ENCODE peak calls at places on chromosomes 3 and 15, in five cellular contexts. One of them, this sample, is unnamed.

GRCh38 chr15:74725845-74726773 is 781 bp upstream of the CYP1A1 start:
- DNase-seq in IMR-90: no peak
- DNase-seq in stimulated activated CD8-positive, alpha-beta memory T cell treated with anti-CD3 and anti-CD28 coated beads, Interleukin-15, amount 100 ng/mL, for 1 hour: no peak
- DNase-seq in bronchial epithelial cell: no peak
- DNase-seq in activated gamma-delta T cell treated with Interleukin-2 at 50 U/mL for 16 hours: peak; percentile 55
- DNase-seq in this sample: no peak

GRCh38 chr3:169181666-169182065 is 481.8 kb downstream of the MECOM start:
- DNase-seq in IMR-90: no peak
- DNase-seq in stimulated activated CD8-positive, alpha-beta memory T cell treated with anti-CD3 and anti-CD28 coated beads, Interleukin-15, amount 100 ng/mL, for 1 hour: no peak
- DNase-seq in bronchial epithelial cell: no peak
- DNase-seq in activated gamma-delta T cell treated with Interleukin-2 at 50 U/mL for 16 hours: no peak
- DNase-seq in this sample: no peak

GRCh38 chr15:63312286-63312685 is 34.9 kb downstream of the APH1B start:
- DNase-seq in IMR-90: no peak
- DNase-seq in stimulated activated CD8-positive, alpha-beta memory T cell treated with anti-CD3 and anti-CD28 coated beads, Interleukin-15, amount 100 ng/mL, for 1 hour: no peak
- DNase-seq in bronchial epithelial cell: no peak
- DNase-seq in activated gamma-delta T cell treated with Interleukin-2 at 50 U/mL for 16 hours: no peak
- DNase-seq in this sample: no peak

GRCh38 chr15:101651753-101652097 is 456 bp downstream of the TM2D3 start:
- DNase-seq in IMR-90: no peak
- DNase-seq in stimulated activated CD8-positive, alpha-beta memory T cell treated with anti-CD3 and anti-CD28 coated beads, Interleukin-15, amount 100 ng/mL, for 1 hour: no peak
- DNase-seq in bronchial epithelial cell: no peak
- DNase-seq in activated gamma-delta T cell treated with Interleukin-2 at 50 U/mL for 16 hours: no peak
- DNase-seq in this sample: peak; percentile 36

GRCh38 chr3:108180214-108180613 is 42.0 kb downstream of the IFT57 start:
- DNase-seq in IMR-90: peak; percentile 79
- DNase-seq in stimulated activated CD8-positive, alpha-beta memory T cell treated with anti-CD3 and anti-CD28 coated beads, Interleukin-15, amount 100 ng/mL, for 1 hour: no peak
- DNase-seq in bronchial epithelial cell: peak; percentile 43
- DNase-seq in activated gamma-delta T cell treated with Interleukin-2 at 50 U/mL for 16 hours: no peak
- DNase-seq in this sample: peak; percentile 68

GRCh38 chr3:25820372-25820771 is 30.5 kb downstream of the OXSM start:
- DNase-seq in IMR-90: peak; percentile 99
- DNase-seq in stimulated activated CD8-positive, alpha-beta memory T cell treated with anti-CD3 and anti-CD28 coated beads, Interleukin-15, amount 100 ng/mL, for 1 hour: no peak
- DNase-seq in bronchial epithelial cell: peak; percentile 81
- DNase-seq in activated gamma-delta T cell treated with Interleukin-2 at 50 U/mL for 16 hours: no peak
- DNase-seq in this sample: peak; percentile 94

GRCh38 chr3:112027839-112028238 is 6.7 kb upstream of the TMPRSS7 start:
- DNase-seq in IMR-90: no peak
- DNase-seq in stimulated activated CD8-positive, alpha-beta memory T cell treated with anti-CD3 and anti-CD28 coated beads, Interleukin-15, amount 100 ng/mL, for 1 hour: no peak
- DNase-seq in bronchial epithelial cell: no peak
- DNase-seq in activated gamma-delta T cell treated with Interleukin-2 at 50 U/mL for 16 hours: no peak
- DNase-seq in this sample: no peak

GRCh38 chr3:155890671-155891190 is 20.3 kb downstream of the GMPS start:
- DNase-seq in IMR-90: peak; percentile 53
- DNase-seq in stimulated activated CD8-positive, alpha-beta memory T cell treated with anti-CD3 and anti-CD28 coated beads, Interleukin-15, amount 100 ng/mL, for 1 hour: no peak
- DNase-seq in bronchial epithelial cell: peak; percentile 9
- DNase-seq in activated gamma-delta T cell treated with Interleukin-2 at 50 U/mL for 16 hours: no peak
- DNase-seq in this sample: no peak

GRCh38 chr3:196016485-196016884 is 65.4 kb downstream of the TFRC start:
- DNase-seq in IMR-90: peak; percentile 83
- DNase-seq in stimulated activated CD8-positive, alpha-beta memory T cell treated with anti-CD3 and anti-CD28 coated beads, Interleukin-15, amount 100 ng/mL, for 1 hour: no peak
- DNase-seq in bronchial epithelial cell: peak; percentile 79
- DNase-seq in activated gamma-delta T cell treated with Interleukin-2 at 50 U/mL for 16 hours: no peak
- DNase-seq in this sample: peak; percentile 64

GRCh38 chr15:26983822-26984221 is 12.8 kb downstream of the GABRG3 start:
- DNase-seq in IMR-90: no peak
- DNase-seq in stimulated activated CD8-positive, alpha-beta memory T cell treated with anti-CD3 and anti-CD28 coated beads, Interleukin-15, amount 100 ng/mL, for 1 hour: no peak
- DNase-seq in bronchial epithelial cell: no peak
- DNase-seq in activated gamma-delta T cell treated with Interleukin-2 at 50 U/mL for 16 hours: no peak
- DNase-seq in this sample: no peak

GRCh38 chr3:187798531-187799520 is 53.6 kb upstream of the BCL6 start:
- DNase-seq in IMR-90: no peak
- DNase-seq in stimulated activated CD8-positive, alpha-beta memory T cell treated with anti-CD3 and anti-CD28 coated beads, Interleukin-15, amount 100 ng/mL, for 1 hour: no peak
- DNase-seq in bronchial epithelial cell: no peak
- DNase-seq in activated gamma-delta T cell treated with Interleukin-2 at 50 U/mL for 16 hours: peak; percentile 21
- DNase-seq in this sample: no peak

GRCh38 chr3:24683511-24684384 is 189.1 kb upstream of the THRB start:
- DNase-seq in IMR-90: peak; percentile 63
- DNase-seq in stimulated activated CD8-positive, alpha-beta memory T cell treated with anti-CD3 and anti-CD28 coated beads, Interleukin-15, amount 100 ng/mL, for 1 hour: no peak
- DNase-seq in bronchial epithelial cell: peak; percentile 62
- DNase-seq in activated gamma-delta T cell treated with Interleukin-2 at 50 U/mL for 16 hours: no peak
- DNase-seq in this sample: peak; percentile 66

GRCh38 chr3:122890077-122890484 is 95.2 kb downstream of the SLC49A4 start:
- DNase-seq in IMR-90: peak; percentile 42
- DNase-seq in stimulated activated CD8-positive, alpha-beta memory T cell treated with anti-CD3 and anti-CD28 coated beads, Interleukin-15, amount 100 ng/mL, for 1 hour: no peak
- DNase-seq in bronchial epithelial cell: peak; percentile 99
- DNase-seq in activated gamma-delta T cell treated with Interleukin-2 at 50 U/mL for 16 hours: no peak
- DNase-seq in this sample: peak; percentile 35

GRCh38 chr15:67792250-67792942 is 32.9 kb upstream of the SKOR1 start:
- DNase-seq in IMR-90: no peak
- DNase-seq in stimulated activated CD8-positive, alpha-beta memory T cell treated with anti-CD3 and anti-CD28 coated beads, Interleukin-15, amount 100 ng/mL, for 1 hour: no peak
- DNase-seq in bronchial epithelial cell: peak; percentile 8
- DNase-seq in activated gamma-delta T cell treated with Interleukin-2 at 50 U/mL for 16 hours: no peak
- DNase-seq in this sample: no peak

GRCh38 chr3:126100216-126100615 is 16.3 kb upstream of the SLC41A3 start:
- DNase-seq in IMR-90: no peak
- DNase-seq in stimulated activated CD8-positive, alpha-beta memory T cell treated with anti-CD3 and anti-CD28 coated beads, Interleukin-15, amount 100 ng/mL, for 1 hour: no peak
- DNase-seq in bronchial epithelial cell: no peak
- DNase-seq in activated gamma-delta T cell treated with Interleukin-2 at 50 U/mL for 16 hours: no peak
- DNase-seq in this sample: no peak

GRCh38 chr15:48530528-48530927 is 115.0 kb downstream of the FBN1 start:
- DNase-seq in IMR-90: no peak
- DNase-seq in stimulated activated CD8-positive, alpha-beta memory T cell treated with anti-CD3 and anti-CD28 coated beads, Interleukin-15, amount 100 ng/mL, for 1 hour: no peak
- DNase-seq in bronchial epithelial cell: no peak
- DNase-seq in activated gamma-delta T cell treated with Interleukin-2 at 50 U/mL for 16 hours: no peak
- DNase-seq in this sample: no peak

GRCh38 chr15:66698318-66698961 is 3.6 kb upstream of the SMAD6 start:
- DNase-seq in IMR-90: peak; percentile 56
- DNase-seq in stimulated activated CD8-positive, alpha-beta memory T cell treated with anti-CD3 and anti-CD28 coated beads, Interleukin-15, amount 100 ng/mL, for 1 hour: no peak
- DNase-seq in bronchial epithelial cell: peak; percentile 52
- DNase-seq in activated gamma-delta T cell treated with Interleukin-2 at 50 U/mL for 16 hours: no peak
- DNase-seq in this sample: peak; percentile 62

GRCh38 chr3:10352146-10352911 is 31.4 kb upstream of the SEC13 start:
- DNase-seq in IMR-90: peak; percentile 98
- DNase-seq in stimulated activated CD8-positive, alpha-beta memory T cell treated with anti-CD3 and anti-CD28 coated beads, Interleukin-15, amount 100 ng/mL, for 1 hour: no peak
- DNase-seq in bronchial epithelial cell: peak; percentile 30
- DNase-seq in activated gamma-delta T cell treated with Interleukin-2 at 50 U/mL for 16 hours: no peak
- DNase-seq in this sample: peak; percentile 97

GRCh38 chr15:66761723-66762595 is 59.9 kb downstream of the SMAD6 start:
- DNase-seq in IMR-90: no peak
- DNase-seq in stimulated activated CD8-positive, alpha-beta memory T cell treated with anti-CD3 and anti-CD28 coated beads, Interleukin-15, amount 100 ng/mL, for 1 hour: no peak
- DNase-seq in bronchial epithelial cell: peak; percentile 13
- DNase-seq in activated gamma-delta T cell treated with Interleukin-2 at 50 U/mL for 16 hours: no peak
- DNase-seq in this sample: peak; percentile 43

GRCh38 chr3:55165704-55166103 is 237.8 kb upstream of the LRTM1 start:
- DNase-seq in IMR-90: no peak
- DNase-seq in stimulated activated CD8-positive, alpha-beta memory T cell treated with anti-CD3 and anti-CD28 coated beads, Interleukin-15, amount 100 ng/mL, for 1 hour: no peak
- DNase-seq in bronchial epithelial cell: no peak
- DNase-seq in activated gamma-delta T cell treated with Interleukin-2 at 50 U/mL for 16 hours: no peak
- DNase-seq in this sample: no peak

GRCh38 chr3:47082519-47082918 is 81.4 kb downstream of the SETD2 start:
- DNase-seq in IMR-90: peak; percentile 89
- DNase-seq in stimulated activated CD8-positive, alpha-beta memory T cell treated with anti-CD3 and anti-CD28 coated beads, Interleukin-15, amount 100 ng/mL, for 1 hour: no peak
- DNase-seq in bronchial epithelial cell: peak; percentile 62
- DNase-seq in activated gamma-delta T cell treated with Interleukin-2 at 50 U/mL for 16 hours: no peak
- DNase-seq in this sample: peak; percentile 27

GRCh38 chr3:15557511-15557946 is 36.0 kb upstream of the COLQ start:
- DNase-seq in IMR-90: peak; percentile 75
- DNase-seq in stimulated activated CD8-positive, alpha-beta memory T cell treated with anti-CD3 and anti-CD28 coated beads, Interleukin-15, amount 100 ng/mL, for 1 hour: peak; percentile 5
- DNase-seq in bronchial epithelial cell: peak; percentile 92
- DNase-seq in activated gamma-delta T cell treated with Interleukin-2 at 50 U/mL for 16 hours: peak; percentile 48
- DNase-seq in this sample: peak; percentile 88

GRCh38 chr3:196643201-196643749 is 3.8 kb downstream of the NRROS start:
- DNase-seq in IMR-90: no peak
- DNase-seq in stimulated activated CD8-positive, alpha-beta memory T cell treated with anti-CD3 and anti-CD28 coated beads, Interleukin-15, amount 100 ng/mL, for 1 hour: no peak
- DNase-seq in bronchial epithelial cell: no peak
- DNase-seq in activated gamma-delta T cell treated with Interleukin-2 at 50 U/mL for 16 hours: peak; percentile 66
- DNase-seq in this sample: no peak

GRCh38 chr3:115248274-115248673 is 101.2 kb upstream of the ZBTB20 start:
- DNase-seq in IMR-90: peak; percentile 73
- DNase-seq in stimulated activated CD8-positive, alpha-beta memory T cell treated with anti-CD3 and anti-CD28 coated beads, Interleukin-15, amount 100 ng/mL, for 1 hour: no peak
- DNase-seq in bronchial epithelial cell: peak; percentile 74
- DNase-seq in activated gamma-delta T cell treated with Interleukin-2 at 50 U/mL for 16 hours: no peak
- DNase-seq in this sample: peak; percentile 39

GRCh38 chr3:22901684-22902083 is 301.4 kb upstream of the UBE2E2 start:
- DNase-seq in IMR-90: no peak
- DNase-seq in stimulated activated CD8-positive, alpha-beta memory T cell treated with anti-CD3 and anti-CD28 coated beads, Interleukin-15, amount 100 ng/mL, for 1 hour: no peak
- DNase-seq in bronchial epithelial cell: no peak
- DNase-seq in activated gamma-delta T cell treated with Interleukin-2 at 50 U/mL for 16 hours: no peak
- DNase-seq in this sample: no peak

GRCh38 chr15:67093146-67093874 is 27.9 kb downstream of the SMAD3 start:
- DNase-seq in IMR-90: no peak
- DNase-seq in stimulated activated CD8-positive, alpha-beta memory T cell treated with anti-CD3 and anti-CD28 coated beads, Interleukin-15, amount 100 ng/mL, for 1 hour: no peak
- DNase-seq in bronchial epithelial cell: no peak
- DNase-seq in activated gamma-delta T cell treated with Interleukin-2 at 50 U/mL for 16 hours: no peak
- DNase-seq in this sample: no peak

GRCh38 chr3:172918165-172918564 is 167.6 kb downstream of the ECT2 start:
- DNase-seq in IMR-90: peak; percentile 25
- DNase-seq in stimulated activated CD8-positive, alpha-beta memory T cell treated with anti-CD3 and anti-CD28 coated beads, Interleukin-15, amount 100 ng/mL, for 1 hour: no peak
- DNase-seq in bronchial epithelial cell: no peak
- DNase-seq in activated gamma-delta T cell treated with Interleukin-2 at 50 U/mL for 16 hours: no peak
- DNase-seq in this sample: peak; percentile 43

GRCh38 chr15:51425517-51426033 is 84.1 kb downstream of the GLDN start:
- DNase-seq in IMR-90: no peak
- DNase-seq in stimulated activated CD8-positive, alpha-beta memory T cell treated with anti-CD3 and anti-CD28 coated beads, Interleukin-15, amount 100 ng/mL, for 1 hour: no peak
- DNase-seq in bronchial epithelial cell: peak; percentile 20
- DNase-seq in activated gamma-delta T cell treated with Interleukin-2 at 50 U/mL for 16 hours: no peak
- DNase-seq in this sample: no peak

GRCh38 chr15:68431792-68432401 is at the start of gene ITGA11:
- DNase-seq in IMR-90: peak; percentile 34
- DNase-seq in stimulated activated CD8-positive, alpha-beta memory T cell treated with anti-CD3 and anti-CD28 coated beads, Interleukin-15, amount 100 ng/mL, for 1 hour: no peak
- DNase-seq in bronchial epithelial cell: peak; percentile 39
- DNase-seq in activated gamma-delta T cell treated with Interleukin-2 at 50 U/mL for 16 hours: no peak
- DNase-seq in this sample: peak; percentile 51

GRCh38 chr3:49769926-49770325 is 16.4 kb downstream of the IP6K1 start:
- DNase-seq in IMR-90: no peak
- DNase-seq in stimulated activated CD8-positive, alpha-beta memory T cell treated with anti-CD3 and anti-CD28 coated beads, Interleukin-15, amount 100 ng/mL, for 1 hour: no peak
- DNase-seq in bronchial epithelial cell: no peak
- DNase-seq in activated gamma-delta T cell treated with Interleukin-2 at 50 U/mL for 16 hours: no peak
- DNase-seq in this sample: no peak

GRCh38 chr3:7779331-7779730 is 722.3 kb upstream of the LMCD1 start:
- DNase-seq in IMR-90: no peak
- DNase-seq in stimulated activated CD8-positive, alpha-beta memory T cell treated with anti-CD3 and anti-CD28 coated beads, Interleukin-15, amount 100 ng/mL, for 1 hour: no peak
- DNase-seq in bronchial epithelial cell: peak; percentile 63
- DNase-seq in activated gamma-delta T cell treated with Interleukin-2 at 50 U/mL for 16 hours: no peak
- DNase-seq in this sample: peak; percentile 75

GRCh38 chr3:138686771-138687221 is 78.2 kb downstream of the FAIM start:
- DNase-seq in IMR-90: peak; percentile 89
- DNase-seq in stimulated activated CD8-positive, alpha-beta memory T cell treated with anti-CD3 and anti-CD28 coated beads, Interleukin-15, amount 100 ng/mL, for 1 hour: no peak
- DNase-seq in bronchial epithelial cell: peak; percentile 7
- DNase-seq in activated gamma-delta T cell treated with Interleukin-2 at 50 U/mL for 16 hours: no peak
- DNase-seq in this sample: peak; percentile 91

GRCh38 chr15:65650312-65651041 is 28.7 kb downstream of the SLC24A1 start:
- DNase-seq in IMR-90: no peak
- DNase-seq in stimulated activated CD8-positive, alpha-beta memory T cell treated with anti-CD3 and anti-CD28 coated beads, Interleukin-15, amount 100 ng/mL, for 1 hour: no peak
- DNase-seq in bronchial epithelial cell: no peak
- DNase-seq in activated gamma-delta T cell treated with Interleukin-2 at 50 U/mL for 16 hours: no peak
- DNase-seq in this sample: no peak

GRCh38 chr3:25021816-25022215 is 406.2 kb upstream of the RARB start:
- DNase-seq in IMR-90: peak; percentile 16
- DNase-seq in stimulated activated CD8-positive, alpha-beta memory T cell treated with anti-CD3 and anti-CD28 coated beads, Interleukin-15, amount 100 ng/mL, for 1 hour: no peak
- DNase-seq in bronchial epithelial cell: peak; percentile 49
- DNase-seq in activated gamma-delta T cell treated with Interleukin-2 at 50 U/mL for 16 hours: no peak
- DNase-seq in this sample: peak; percentile 63

GRCh38 chr3:171640520-171641412 is 169.5 kb downstream of the PLD1 start:
- DNase-seq in IMR-90: peak; percentile 56
- DNase-seq in stimulated activated CD8-positive, alpha-beta memory T cell treated with anti-CD3 and anti-CD28 coated beads, Interleukin-15, amount 100 ng/mL, for 1 hour: no peak
- DNase-seq in bronchial epithelial cell: peak; percentile 23
- DNase-seq in activated gamma-delta T cell treated with Interleukin-2 at 50 U/mL for 16 hours: no peak
- DNase-seq in this sample: peak; percentile 37

GRCh38 chr3:150132101-150132749 is 161.5 kb upstream of the PFN2 start:
- DNase-seq in IMR-90: no peak
- DNase-seq in stimulated activated CD8-positive, alpha-beta memory T cell treated with anti-CD3 and anti-CD28 coated beads, Interleukin-15, amount 100 ng/mL, for 1 hour: no peak
- DNase-seq in bronchial epithelial cell: peak; percentile 30
- DNase-seq in activated gamma-delta T cell treated with Interleukin-2 at 50 U/mL for 16 hours: no peak
- DNase-seq in this sample: peak; percentile 30

GRCh38 chr15:29925227-29926082 is 103.2 kb upstream of the TJP1 start:
- DNase-seq in IMR-90: peak; percentile 80
- DNase-seq in stimulated activated CD8-positive, alpha-beta memory T cell treated with anti-CD3 and anti-CD28 coated beads, Interleukin-15, amount 100 ng/mL, for 1 hour: no peak
- DNase-seq in bronchial epithelial cell: peak; percentile 96
- DNase-seq in activated gamma-delta T cell treated with Interleukin-2 at 50 U/mL for 16 hours: no peak
- DNase-seq in this sample: peak; percentile 83

GRCh38 chr3:184157206-184157605 is 2.0 kb downstream of the DVL3 start:
- DNase-seq in IMR-90: no peak
- DNase-seq in stimulated activated CD8-positive, alpha-beta memory T cell treated with anti-CD3 and anti-CD28 coated beads, Interleukin-15, amount 100 ng/mL, for 1 hour: no peak
- DNase-seq in bronchial epithelial cell: no peak
- DNase-seq in activated gamma-delta T cell treated with Interleukin-2 at 50 U/mL for 16 hours: no peak
- DNase-seq in this sample: no peak

This sample was measured in astrocyte of the spinal cord.